ENCODE peak calls at places on chromosomes 4 and X, in five cellular contexts. Y, Q, V, Z and M are unnamed samples. For H3K9me3, the result is how much of the 10 kb centered on the place peaks cover.

GRCh38 chr4:150828159-150828558 is 186.9 kb downstream of the LRBA start:
- DNase-seq in Z (no peak), V (peak), Q (no peak), Y (peak), M (no peak)

GRCh38 chr4:10347281-10347795 is 109.9 kb downstream of the ZNF518B start:
- DNase-seq in Q (no peak), Z (no peak), Y (no peak), V (no peak), M (no peak)

GRCh38 chr4:93394488-93395185 is 433.9 kb upstream of the ATOH1 start:
- DNase-seq in Y (no peak), V (no peak), Q (no peak), Z (no peak), M (no peak)

GRCh38 chr4:128379860-128380259 is 92.2 kb upstream of the PGRMC2 start:
- DNase-seq in V (no peak), Y (no peak), Q (no peak), Z (peak), M (peak)

GRCh38 chr4:117466388-117466787 is 381.0 kb upstream of the TRAM1L1 start:
- DNase-seq in Z (no peak), Q (no peak), V (no peak), Y (no peak), M (peak)

GRCh38 chr4:6769138-6769983 is 13.2 kb upstream of the KIAA0232 start:
- DNase-seq in Z (no peak), V (no peak), Y (no peak), Q (no peak), M (no peak)

GRCh38 chr4:120995611-120996010 is 73.1 kb upstream of the PRDM5 start:
- DNase-seq in V (no peak), Z (no peak), Y (no peak), Q (no peak), M (no peak)

GRCh38 chrX:118655561-118656246 is 71.7 kb upstream of the IL13RA1 start:
- DNase-seq in Y (no peak), V (no peak), Z (no peak), Q (no peak), M (no peak)

GRCh38 chrX:44104699-44105098 is 131.5 kb upstream of the NDP start:
- DNase-seq in Z (no peak), V (no peak), Y (no peak), Q (no peak), M (no peak)

GRCh38 chr4:179804440-179804839 is 2362.2 kb upstream of the AGA start:
- DNase-seq in Y (no peak), Z (no peak), Q (no peak), V (no peak), M (no peak)

GRCh38 chr4:42761804-42762203 is 104.9 kb upstream of the ATP8A1 start:
- DNase-seq in V (no peak), Y (no peak), Q (no peak), Z (no peak), M (peak)

GRCh38 chr4:152385551-152385950 is 150.3 kb downstream of the FBXW7 start:
- DNase-seq in Y (no peak), V (no peak), Z (peak), Q (no peak), M (no peak)

GRCh38 chrX:123175366-123176122 is 8.5 kb upstream of the GRIA3 start:
- DNase-seq in Z (no peak), Y (no peak), V (no peak), Q (no peak), M (no peak)

GRCh38 chr4:110753461-110753860 is 130.6 kb upstream of the PITX2 start:
- DNase-seq in Q (no peak), V (no peak), Z (no peak), Y (no peak), M (no peak)

GRCh38 chr4:110748071-110748470 is 125.2 kb upstream of the PITX2 start:
- DNase-seq in Z (no peak), V (no peak), Q (no peak), Y (no peak), M (no peak)

GRCh38 chr4:110754726-110755125 is 131.8 kb upstream of the PITX2 start:
- DNase-seq in V (no peak), Z (no peak), Y (no peak), Q (no peak), M (no peak)

DNA sequence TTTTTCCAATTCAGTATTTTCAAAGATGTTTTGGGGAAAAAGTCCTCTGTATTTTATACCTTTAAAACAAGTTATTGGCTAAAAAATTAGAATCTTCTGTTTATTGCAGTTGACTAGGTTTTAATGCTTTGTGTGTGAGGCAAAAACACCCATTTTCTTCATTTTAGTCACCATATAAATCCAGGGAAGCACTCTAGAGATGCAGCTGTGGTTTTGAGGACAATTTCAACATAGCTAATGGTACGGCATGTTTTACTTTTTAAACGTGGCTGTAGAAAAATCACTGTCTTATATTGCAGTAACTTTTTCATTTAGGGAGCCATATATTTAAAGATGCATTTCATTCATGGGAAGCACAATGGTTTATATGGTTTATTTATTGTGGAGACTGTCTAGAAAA is 129.1 kb upstream of the PITX2 start:
- DNase-seq in Y (no peak), Q (no peak), V (no peak), Z (no peak), M (no peak)
- H3K9me3 ChIP-seq in Y (under half), Q (under half), V (under half), Z (under half), M (under half)

DNA sequence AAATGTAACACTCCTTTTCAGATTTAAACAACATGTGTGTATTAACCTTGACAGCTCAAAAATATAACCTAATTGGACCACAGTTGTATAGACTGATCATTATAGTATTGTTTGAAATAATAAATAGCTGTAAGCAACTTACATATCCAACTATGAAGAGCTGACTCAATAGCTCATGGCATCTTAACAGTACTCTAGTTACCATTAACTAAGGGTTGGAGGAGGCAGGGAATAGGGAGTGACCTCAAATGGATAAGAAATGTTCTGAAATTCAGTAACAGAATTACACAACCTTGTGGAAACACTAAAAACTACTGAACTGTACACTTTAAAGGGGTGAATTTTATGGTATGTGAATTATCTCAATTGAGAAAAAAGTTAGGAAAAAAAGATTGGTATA is 136.5 kb upstream of the CPEB2 start:
- DNase-seq in Y (no peak), Z (no peak), V (no peak), Q (no peak), M (no peak)
- H3K9me3 ChIP-seq in Y (under half), Z (under half), V (under half), Q (under half), M (under half)

GRCh38 chrX:645024-645376 is 14.4 kb downstream of the SHOX start:
- DNase-seq in Y (no peak), Z (no peak), V (no peak), Q (no peak), M (peak)
- H3K9me3 ChIP-seq in Y (under half), Z (under half), V (under half), Q (under half), M (under half)

GRCh38 chrX:75786290-75786689 is 1.2 kb upstream of the MAGEE2 start:
- DNase-seq in Y (no peak), Q (no peak), Z (no peak), V (no peak), M (no peak)
- H3K9me3 ChIP-seq in Y (under half), Q (under half), Z (under half), V (under half), M (under half)